ENCODE peak calls at places on chromosomes 5 and 9, in four cellular contexts. X is B cell, K is uterus, T is GM23338. D is an unnamed sample.

GRCh38 chr5:17620627-17621026 is 10.4 kb downstream of the TAF11L12 start:
- DNase-seq in X (no peak), K (no peak), T (peak; percentile 77), D (no peak)

GRCh38 chr9:13049223-13049622 is 230.3 kb downstream of the MPDZ start:
- DNase-seq in X (no peak), K (no peak), T (peak; percentile 8), D (no peak)

GRCh38 chr5:168076561-168076991 is 214.9 kb upstream of the WWC1 start:
- DNase-seq in X (no peak), K (no peak), T (peak; percentile 72), D (no peak)

GRCh38 chr5:109242518-109242917 is 167.3 kb downstream of the PJA2 start:
- DNase-seq in X (no peak), K (no peak), T (no peak), D (no peak)

GRCh38 chr5:134113908-134114875 is at the start of gene TCF7:
- DNase-seq in X (peak; percentile 65), K (peak; percentile 81), T (peak; percentile 92), D (peak; percentile 97)

GRCh38 chr9:92325269-92325990 is at the start of the genes CENPP and NOL8:
- DNase-seq in X (peak; percentile 84), K (peak; percentile 80), T (peak; percentile 95), D (peak; percentile 88)

GRCh38 chr9:101462558-101462957 is 27.0 kb upstream of the ALDOB start:
- DNase-seq in X (no peak), K (no peak), T (peak; percentile 76), D (no peak)

GRCh38 chr9:99752710-99753109 is 69.0 kb upstream of the NR4A3 start:
- DNase-seq in X (no peak), K (no peak), T (no peak), D (no peak)

GRCh38 chr5:124572973-124573372 is 173.5 kb downstream of the ZNF608 start:
- DNase-seq in X (no peak), K (no peak), T (no peak), D (no peak)

GRCh38 chr9:696332-697090 is 145.0 kb upstream of the DMRT1 start:
- DNase-seq in X (no peak), K (peak; percentile 42), T (no peak), D (no peak)

GRCh38 chr9:137500666-137501397 is 41.7 kb upstream of the NSMF start:
- DNase-seq in X (no peak), K (no peak), T (no peak), D (no peak)

GRCh38 chr5:73454379-73455036 is 5.9 kb upstream of the FOXD1 start:
- DNase-seq in X (peak; percentile 53), K (no peak), T (peak; percentile 97), D (no peak)

GRCh38 chr5:78716221-78716620 is 67.6 kb upstream of the LHFPL2 start:
- DNase-seq in X (no peak), K (no peak), T (no peak), D (no peak)

GRCh38 chr5:138983984-138984383 is 108.8 kb upstream of the LRRTM2 start:
- DNase-seq in X (no peak), K (no peak), T (no peak), D (no peak)

GRCh38 chr5:37615184-37615583 is 224.7 kb downstream of the GDNF start:
- DNase-seq in X (no peak), K (no peak), T (no peak), D (no peak)

GRCh38 chr5:115165790-115166189 is 3.9 kb downstream of the TRIM36 start:
- DNase-seq in X (no peak), K (no peak), T (no peak), D (no peak)

GRCh38 chr5:137501846-137502406 is 2.8 kb upstream of the SPOCK1 start:
- DNase-seq in X (no peak), K (no peak), T (no peak), D (no peak)

GRCh38 chr5:191036-191948 is at the start of gene LRRC14B:
- DNase-seq in X (no peak), K (no peak), T (no peak), D (peak; percentile 64)

GRCh38 chr9:127214421-127215265 is 49.9 kb upstream of the GARNL3 start:
- DNase-seq in X (peak; percentile 71), K (no peak), T (peak; percentile 91), D (peak; percentile 84)

DNA sequence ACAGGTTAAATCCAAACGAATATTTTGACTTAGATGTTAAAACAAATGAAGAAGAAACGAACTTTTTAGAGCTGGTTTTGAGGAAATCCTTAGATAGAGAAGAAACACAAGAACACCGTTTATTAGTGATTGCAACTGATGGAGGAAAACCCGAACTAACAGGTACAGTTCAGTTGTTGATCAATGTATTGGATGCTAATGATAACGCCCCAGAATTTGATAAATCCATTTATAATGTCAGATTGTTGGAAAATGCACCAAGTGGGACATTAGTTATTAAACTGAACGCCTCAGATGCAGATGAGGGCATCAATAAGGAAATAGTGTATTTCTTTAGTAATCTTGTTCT is 842 bp downstream of the PCDHA5 start:
- DNase-seq in X (no peak), K (no peak), T (no peak), D (no peak)
- TF ChIP-seq CTCF in X (no peak), K (no peak), T (no peak), D (no peak)

DNA sequence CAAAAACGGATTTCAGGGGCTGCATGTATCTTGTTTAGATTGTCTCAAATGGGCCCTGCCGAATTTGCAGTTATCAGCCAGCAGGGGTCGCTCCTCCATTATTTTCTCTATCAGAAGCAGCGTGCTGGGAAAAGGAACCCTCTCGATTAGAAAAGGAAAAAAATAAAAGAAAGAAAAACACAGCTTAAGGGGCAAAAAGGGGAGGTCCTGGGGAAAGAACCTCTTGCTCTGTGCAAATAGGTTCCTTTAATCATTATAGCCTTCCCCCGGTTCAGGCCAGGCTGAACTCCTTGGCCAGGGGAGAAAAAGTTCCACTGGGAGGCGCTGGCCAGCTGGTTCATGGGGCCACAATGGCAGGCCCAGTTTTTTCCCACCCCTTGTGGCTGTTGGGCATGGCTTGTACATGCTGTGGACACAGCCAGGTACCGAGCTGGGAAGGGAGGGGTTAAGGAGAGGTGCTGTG is 25.0 kb upstream of the CAPSL start:
- DNase-seq in X (no peak), K (no peak), T (peak; percentile 76), D (no peak)
- TF ChIP-seq CTCF in X (no peak), K (no peak), T (peak; percentile 63), D (peak; percentile 35)

GRCh38 chr5:179497636-179498365 is 52.6 kb upstream of the RUFY1 start:
- DNase-seq in X (no peak), K (no peak), T (no peak), D (no peak)

GRCh38 chr5:179494774-179495173 is 55.6 kb upstream of the RUFY1 start:
- DNase-seq in X (no peak), K (no peak), T (no peak), D (no peak)

GRCh38 chr5:179495906-179496455 is 54.4 kb upstream of the RUFY1 start:
- DNase-seq in X (no peak), K (no peak), T (no peak), D (no peak)
- TF ChIP-seq CTCF in X (no peak), K (no peak), T (peak; percentile 70), D (peak; percentile 29)

GRCh38 chr5:39009981-39010380 is 64.2 kb downstream of the RICTOR start:
- DNase-seq in X (no peak), K (no peak), T (no peak), D (no peak)

GRCh38 chr5:39001683-39002082 is 72.5 kb downstream of the RICTOR start:
- DNase-seq in X (no peak), K (no peak), T (no peak), D (no peak)

GRCh38 chr5:39009280-39009679 is 64.9 kb downstream of the RICTOR start:
- DNase-seq in X (no peak), K (no peak), T (no peak), D (no peak)

GRCh38 chr5:39006650-39007049 is 67.5 kb downstream of the RICTOR start:
- DNase-seq in X (no peak), K (no peak), T (no peak), D (no peak)

GRCh38 chr5:39005566-39006232 is 68.5 kb downstream of the RICTOR start:
- DNase-seq in X (no peak), K (no peak), T (peak; percentile 51), D (no peak)
- TF ChIP-seq CTCF in X (peak; percentile 33), K (no peak), T (peak; percentile 62), D (no peak)

GRCh38 chr9:79473704-79474103 is 98.1 kb upstream of the TLE4 start:
- DNase-seq in X (no peak), K (no peak), T (no peak), D (no peak)

GRCh38 chr9:79469164-79469563 is 102.6 kb upstream of the TLE4 start:
- DNase-seq in X (no peak), K (no peak), T (no peak), D (no peak)

GRCh38 chr9:79477241-79477830 is 94.4 kb upstream of the TLE4 start:
- DNase-seq in X (no peak), K (no peak), T (no peak), D (no peak)

GRCh38 chr9:79470957-79471356 is 100.8 kb upstream of the TLE4 start:
- DNase-seq in X (no peak), K (no peak), T (no peak), D (no peak)

GRCh38 chr9:79471577-79472543 is 99.9 kb upstream of the TLE4 start:
- DNase-seq in X (no peak), K (peak; percentile 54), T (peak; percentile 13), D (no peak)
- TF ChIP-seq CTCF in X (no peak), K (no peak), T (peak; percentile 65), D (no peak)

GRCh38 chr9:81686614-81687520 is 2.5 kb downstream of the TLE1 start:
- DNase-seq in X (peak; percentile 74), K (peak; percentile 74), T (peak; percentile 96), D (peak; percentile 49)

GRCh38 chr9:81687521-81688261 is 1.7 kb downstream of the TLE1 start:
- DNase-seq in X (no peak), K (peak; percentile 56), T (peak; percentile 86), D (peak; percentile 25)

GRCh38 chr9:81685763-81686613 is 3.4 kb downstream of the TLE1 start:
- DNase-seq in X (no peak), K (no peak), T (no peak), D (no peak)

GRCh38 chr9:81690251-81690851 is 1.0 kb upstream of the TLE1 start:
- DNase-seq in X (no peak), K (peak; percentile 33), T (peak; percentile 79), D (no peak)

GRCh38 chr9:81689343-81690175 is at the start of gene TLE1:
- DNase-seq in X (peak; percentile 92), K (peak; percentile 99), T (peak; percentile 99), D (peak; percentile 72)
- TF ChIP-seq CTCF in X (no peak), K (no peak), T (no peak), D (no peak)